ENCODE peak calls at places on chromosome 5, in ten cellular contexts. B, N, F, U, Z, V, H, P, G and L are unnamed samples.

GRCh38 chr5:97600486-97600885 is 417.4 kb upstream of the RIOK2 start:
- DNase-seq in V (no peak), Z (no peak), H (no peak), P (no peak), G (no peak), B (no peak), U (peak), F (no peak), N (no peak), L (no peak)

GRCh38 chr5:111461261-111461671 is 51.1 kb downstream of the STARD4 start:
- DNase-seq in P (peak), Z (no peak), V (peak), H (no peak), U (peak), B (peak), N (peak), G (peak), F (no peak), L (peak)

GRCh38 chr5:148828461-148829247 is 2.2 kb downstream of the ADRB2 start:
- DNase-seq in V (no peak), P (no peak), H (no peak), Z (no peak), B (no peak), U (no peak), F (no peak), N (no peak), G (no peak), L (no peak)

GRCh38 chr5:132259061-132259851 is 1.8 kb downstream of the PDLIM4 start:
- DNase-seq in U (peak), V (no peak), P (peak), G (no peak), Z (no peak), N (peak), F (peak), B (peak), H (peak), L (peak)

GRCh38 chr5:175460126-175460525 is 16.1 kb upstream of the DRD1 start:
- DNase-seq in N (peak), U (no peak), Z (no peak), B (no peak), V (no peak), G (no peak), F (no peak), P (peak), H (no peak), L (no peak)

GRCh38 chr5:55904152-55904551 is 53.0 kb downstream of the IL31RA start:
- DNase-seq in B (no peak), G (no peak), P (no peak), F (no peak), V (no peak), U (peak), N (no peak), Z (no peak), H (no peak), L (no peak)

GRCh38 chr5:96008487-96008886 is 46.8 kb upstream of the ELL2 start:
- DNase-seq in F (no peak), V (no peak), N (no peak), H (no peak), Z (no peak), U (no peak), B (no peak), P (no peak), G (no peak), L (no peak)

GRCh38 chr5:176415240-176416122 is 858 bp downstream of the CLTB start:
- DNase-seq in Z (no peak), H (peak), B (peak), U (peak), V (no peak), G (peak), N (no peak), P (no peak), F (no peak), L (peak)

GRCh38 chr5:87101321-87101720 is 166.4 kb upstream of the RASA1 start:
- DNase-seq in B (no peak), G (no peak), P (no peak), N (no peak), V (no peak), H (no peak), Z (no peak), F (no peak), U (no peak), L (no peak)

GRCh38 chr5:173591300-173591622 is 25.2 kb downstream of the BOD1 start:
- DNase-seq in F (no peak), N (peak), Z (no peak), G (no peak), U (no peak), V (no peak), B (peak), P (no peak), H (no peak), L (peak)